ENCODE peak calls at places on chromosomes 11 and 22, in five cellular contexts. One of them, this sample, is unnamed.

GRCh38 chr11:74729397-74729796 is 1.8 kb downstream of the CHRDL2 start:
- DNase-seq in GM23248: no peak
- DNase-seq in NCI-H510A treated with DMSO at 0.1 percent for 48 hours: no peak
- DNase-seq in memory B cell: no peak
- DNase-seq in activated CD4-positive, CD25-positive, alpha-beta regulatory T cell: no peak
- DNase-seq in this sample: no peak

GRCh38 chr11:69121621-69122336 is 34.0 kb upstream of the SMIM38 start:
- DNase-seq in GM23248: no peak
- DNase-seq in NCI-H510A treated with DMSO at 0.1 percent for 48 hours: no peak
- DNase-seq in memory B cell: no peak
- DNase-seq in activated CD4-positive, CD25-positive, alpha-beta regulatory T cell: no peak
- DNase-seq in this sample: no peak

GRCh38 chr11:128663824-128664223 is 30.0 kb upstream of the FLI1 start:
- DNase-seq in GM23248: no peak
- DNase-seq in NCI-H510A treated with DMSO at 0.1 percent for 48 hours: no peak
- DNase-seq in memory B cell: no peak
- DNase-seq in activated CD4-positive, CD25-positive, alpha-beta regulatory T cell: no peak
- DNase-seq in this sample: no peak

GRCh38 chr11:10208045-10208674 is 85.9 kb downstream of the SBF2 start:
- DNase-seq in GM23248: peak; percentile 70
- DNase-seq in NCI-H510A treated with DMSO at 0.1 percent for 48 hours: peak; percentile 29
- DNase-seq in memory B cell: no peak
- DNase-seq in activated CD4-positive, CD25-positive, alpha-beta regulatory T cell: no peak
- DNase-seq in this sample: peak; percentile 7

GRCh38 chr22:39144101-39144815 is 8.2 kb downstream of the CBX7 start:
- DNase-seq in GM23248: peak; percentile 73
- DNase-seq in NCI-H510A treated with DMSO at 0.1 percent for 48 hours: no peak
- DNase-seq in memory B cell: no peak
- DNase-seq in activated CD4-positive, CD25-positive, alpha-beta regulatory T cell: no peak
- DNase-seq in this sample: peak; percentile 66

GRCh38 chr11:128506999-128507591 is 80.3 kb downstream of the ETS1 start:
- DNase-seq in GM23248: peak; percentile 99
- DNase-seq in NCI-H510A treated with DMSO at 0.1 percent for 48 hours: peak; percentile 72
- DNase-seq in memory B cell: no peak
- DNase-seq in activated CD4-positive, CD25-positive, alpha-beta regulatory T cell: no peak
- DNase-seq in this sample: no peak

GRCh38 chr11:123300874-123301695 is 106.0 kb upstream of the CLMP start:
- DNase-seq in GM23248: peak; percentile 57
- DNase-seq in NCI-H510A treated with DMSO at 0.1 percent for 48 hours: no peak
- DNase-seq in memory B cell: no peak
- DNase-seq in activated CD4-positive, CD25-positive, alpha-beta regulatory T cell: no peak
- DNase-seq in this sample: no peak

GRCh38 chr22:30453731-30454510 is 17.9 kb downstream of the SEC14L3 start:
- DNase-seq in GM23248: peak; percentile 15
- DNase-seq in NCI-H510A treated with DMSO at 0.1 percent for 48 hours: peak; percentile 8
- DNase-seq in memory B cell: no peak
- DNase-seq in activated CD4-positive, CD25-positive, alpha-beta regulatory T cell: no peak
- DNase-seq in this sample: no peak

GRCh38 chr11:1342946-1343345 is 33.5 kb upstream of the TOLLIP start:
- DNase-seq in GM23248: no peak
- DNase-seq in NCI-H510A treated with DMSO at 0.1 percent for 48 hours: no peak
- DNase-seq in memory B cell: no peak
- DNase-seq in activated CD4-positive, CD25-positive, alpha-beta regulatory T cell: no peak
- DNase-seq in this sample: no peak

GRCh38 chr11:65560555-65561418 is 2.6 kb upstream of the LTBP3 start:
- DNase-seq in GM23248: peak; percentile 76
- DNase-seq in NCI-H510A treated with DMSO at 0.1 percent for 48 hours: peak; percentile 19
- DNase-seq in memory B cell: no peak
- DNase-seq in activated CD4-positive, CD25-positive, alpha-beta regulatory T cell: no peak
- DNase-seq in this sample: no peak

GRCh38 chr11:128216198-128216597 is 371.2 kb downstream of the ETS1 start:
- DNase-seq in GM23248: no peak
- DNase-seq in NCI-H510A treated with DMSO at 0.1 percent for 48 hours: no peak
- DNase-seq in memory B cell: no peak
- DNase-seq in activated CD4-positive, CD25-positive, alpha-beta regulatory T cell: no peak
- DNase-seq in this sample: no peak

GRCh38 chr11:85682330-85683305 is 3.4 kb downstream of the CCDC89 start:
- DNase-seq in GM23248: peak; percentile 85
- DNase-seq in NCI-H510A treated with DMSO at 0.1 percent for 48 hours: peak; percentile 62
- DNase-seq in memory B cell: peak; percentile 46
- DNase-seq in activated CD4-positive, CD25-positive, alpha-beta regulatory T cell: peak; percentile 14
- DNase-seq in this sample: peak; percentile 66

GRCh38 chr11:120063686-120064340 is 74.1 kb downstream of the TRIM29 start:
- DNase-seq in GM23248: no peak
- DNase-seq in NCI-H510A treated with DMSO at 0.1 percent for 48 hours: no peak
- DNase-seq in memory B cell: no peak
- DNase-seq in activated CD4-positive, CD25-positive, alpha-beta regulatory T cell: no peak
- DNase-seq in this sample: no peak

GRCh38 chr11:2426826-2427521 is 17.3 kb downstream of the TRPM5 start:
- DNase-seq in GM23248: no peak
- DNase-seq in NCI-H510A treated with DMSO at 0.1 percent for 48 hours: no peak
- DNase-seq in memory B cell: no peak
- DNase-seq in activated CD4-positive, CD25-positive, alpha-beta regulatory T cell: no peak
- DNase-seq in this sample: no peak

GRCh38 chr11:93686812-93687211 is 25.3 kb downstream of the CEP295 start:
- DNase-seq in GM23248: peak; percentile 73
- DNase-seq in NCI-H510A treated with DMSO at 0.1 percent for 48 hours: no peak
- DNase-seq in memory B cell: no peak
- DNase-seq in activated CD4-positive, CD25-positive, alpha-beta regulatory T cell: no peak
- DNase-seq in this sample: no peak

GRCh38 chr11:721913-722811 is 16.1 kb downstream of the EPS8L2 start:
- DNase-seq in GM23248: no peak
- DNase-seq in NCI-H510A treated with DMSO at 0.1 percent for 48 hours: peak; percentile 78
- DNase-seq in memory B cell: peak; percentile 72
- DNase-seq in activated CD4-positive, CD25-positive, alpha-beta regulatory T cell: peak; percentile 34
- DNase-seq in this sample: no peak

GRCh38 chr11:26028294-26028954 is 303.5 kb upstream of the ANO3 start:
- DNase-seq in GM23248: peak; percentile 57
- DNase-seq in NCI-H510A treated with DMSO at 0.1 percent for 48 hours: no peak
- DNase-seq in memory B cell: no peak
- DNase-seq in activated CD4-positive, CD25-positive, alpha-beta regulatory T cell: no peak
- DNase-seq in this sample: no peak

GRCh38 chr11:131866535-131867400 is 496.4 kb downstream of the NTM start:
- DNase-seq in GM23248: no peak
- DNase-seq in NCI-H510A treated with DMSO at 0.1 percent for 48 hours: no peak
- DNase-seq in memory B cell: no peak
- DNase-seq in activated CD4-positive, CD25-positive, alpha-beta regulatory T cell: no peak
- DNase-seq in this sample: no peak

GRCh38 chr11:122646549-122647340 is 8.8 kb upstream of the UBASH3B start:
- DNase-seq in GM23248: peak; percentile 89
- DNase-seq in NCI-H510A treated with DMSO at 0.1 percent for 48 hours: no peak
- DNase-seq in memory B cell: no peak
- DNase-seq in activated CD4-positive, CD25-positive, alpha-beta regulatory T cell: no peak
- DNase-seq in this sample: no peak

GRCh38 chr11:44014968-44015623 is 32.7 kb upstream of the ACCSL start:
- DNase-seq in GM23248: peak; percentile 92
- DNase-seq in NCI-H510A treated with DMSO at 0.1 percent for 48 hours: no peak
- DNase-seq in memory B cell: no peak
- DNase-seq in activated CD4-positive, CD25-positive, alpha-beta regulatory T cell: no peak
- DNase-seq in this sample: no peak

GRCh38 chr22:45430871-45431270 is 17.4 kb downstream of the RIBC2 start:
- DNase-seq in GM23248: no peak
- DNase-seq in NCI-H510A treated with DMSO at 0.1 percent for 48 hours: no peak
- DNase-seq in memory B cell: no peak
- DNase-seq in activated CD4-positive, CD25-positive, alpha-beta regulatory T cell: no peak
- DNase-seq in this sample: no peak

GRCh38 chr22:45129703-45130524 is 33.8 kb upstream of the NUP50 start:
- DNase-seq in GM23248: no peak
- DNase-seq in NCI-H510A treated with DMSO at 0.1 percent for 48 hours: no peak
- DNase-seq in memory B cell: no peak
- DNase-seq in activated CD4-positive, CD25-positive, alpha-beta regulatory T cell: no peak
- DNase-seq in this sample: no peak

GRCh38 chr11:126482586-126483108 is 127.2 kb downstream of the ST3GAL4 start:
- DNase-seq in GM23248: peak; percentile 36
- DNase-seq in NCI-H510A treated with DMSO at 0.1 percent for 48 hours: no peak
- DNase-seq in memory B cell: no peak
- DNase-seq in activated CD4-positive, CD25-positive, alpha-beta regulatory T cell: no peak
- DNase-seq in this sample: no peak

GRCh38 chr11:34145073-34145472 is 39.6 kb downstream of the NAT10 start:
- DNase-seq in GM23248: no peak
- DNase-seq in NCI-H510A treated with DMSO at 0.1 percent for 48 hours: no peak
- DNase-seq in memory B cell: no peak
- DNase-seq in activated CD4-positive, CD25-positive, alpha-beta regulatory T cell: no peak
- DNase-seq in this sample: no peak

GRCh38 chr11:46743693-46744339 is 24.8 kb downstream of the F2 start:
- DNase-seq in GM23248: no peak
- DNase-seq in NCI-H510A treated with DMSO at 0.1 percent for 48 hours: no peak
- DNase-seq in memory B cell: no peak
- DNase-seq in activated CD4-positive, CD25-positive, alpha-beta regulatory T cell: no peak
- DNase-seq in this sample: no peak

GRCh38 chr11:12938590-12939247 is 70.4 kb upstream of the RASSF10 start:
- DNase-seq in GM23248: no peak
- DNase-seq in NCI-H510A treated with DMSO at 0.1 percent for 48 hours: no peak
- DNase-seq in memory B cell: no peak
- DNase-seq in activated CD4-positive, CD25-positive, alpha-beta regulatory T cell: no peak
- DNase-seq in this sample: no peak

GRCh38 chr11:3215346-3216026 is 3.1 kb downstream of the MRGPRG start:
- DNase-seq in GM23248: no peak
- DNase-seq in NCI-H510A treated with DMSO at 0.1 percent for 48 hours: no peak
- DNase-seq in memory B cell: no peak
- DNase-seq in activated CD4-positive, CD25-positive, alpha-beta regulatory T cell: no peak
- DNase-seq in this sample: no peak

GRCh38 chr11:79082920-79083319 is 357.9 kb downstream of the TENM4 start:
- DNase-seq in GM23248: no peak
- DNase-seq in NCI-H510A treated with DMSO at 0.1 percent for 48 hours: no peak
- DNase-seq in memory B cell: no peak
- DNase-seq in activated CD4-positive, CD25-positive, alpha-beta regulatory T cell: no peak
- DNase-seq in this sample: no peak

GRCh38 chr11:64227405-64227956 is 1.4 kb downstream of the NUDT22 start:
- DNase-seq in GM23248: no peak
- DNase-seq in NCI-H510A treated with DMSO at 0.1 percent for 48 hours: no peak
- DNase-seq in memory B cell: no peak
- DNase-seq in activated CD4-positive, CD25-positive, alpha-beta regulatory T cell: no peak
- DNase-seq in this sample: no peak

GRCh38 chr11:2275334-2276279 is 5.2 kb upstream of the ASCL2 start:
- DNase-seq in GM23248: no peak
- DNase-seq in NCI-H510A treated with DMSO at 0.1 percent for 48 hours: no peak
- DNase-seq in memory B cell: no peak
- DNase-seq in activated CD4-positive, CD25-positive, alpha-beta regulatory T cell: no peak
- DNase-seq in this sample: no peak

GRCh38 chr22:37342065-37342464 is 59.8 kb downstream of the CYTH4 start:
- DNase-seq in GM23248: no peak
- DNase-seq in NCI-H510A treated with DMSO at 0.1 percent for 48 hours: no peak
- DNase-seq in memory B cell: no peak
- DNase-seq in activated CD4-positive, CD25-positive, alpha-beta regulatory T cell: no peak
- DNase-seq in this sample: no peak

GRCh38 chr22:22397292-22397870 is 111.2 kb downstream of the ZNF280B start:
- DNase-seq in GM23248: peak; percentile 81
- DNase-seq in NCI-H510A treated with DMSO at 0.1 percent for 48 hours: peak; percentile 9
- DNase-seq in memory B cell: no peak
- DNase-seq in activated CD4-positive, CD25-positive, alpha-beta regulatory T cell: no peak
- DNase-seq in this sample: no peak

GRCh38 chr22:48242461-48242864 is 1480.0 kb downstream of the TBC1D22A start:
- DNase-seq in GM23248: no peak
- DNase-seq in NCI-H510A treated with DMSO at 0.1 percent for 48 hours: no peak
- DNase-seq in memory B cell: no peak
- DNase-seq in activated CD4-positive, CD25-positive, alpha-beta regulatory T cell: no peak
- DNase-seq in this sample: no peak

GRCh38 chr11:62431171-62431895 is 12.5 kb downstream of the SCGB1A1 start:
- DNase-seq in GM23248: peak; percentile 82
- DNase-seq in NCI-H510A treated with DMSO at 0.1 percent for 48 hours: no peak
- DNase-seq in memory B cell: no peak
- DNase-seq in activated CD4-positive, CD25-positive, alpha-beta regulatory T cell: no peak
- DNase-seq in this sample: no peak